ENCODE peak calls at places on chromosome 6, in ten cellular contexts. P is K562; G is left colon; W is A172; L is H7; Y is EL; S is amniotic epithelial cell; D is T47D; Q is naive thymus-derived CD8-positive, alpha-beta T cell; O is renal cortical epithelial cell. K is an unnamed sample.

GRCh38 chr6:80725156-80725930 is 618.9 kb downstream of the BCKDHB start:
- DNase-seq in P (no peak), Q (no peak), S (no peak), L (no peak), O (no peak), Y (peak; percentile 31), D (no peak), W (no peak), G (no peak), K (no peak)

GRCh38 chr6:13586936-13587542 is 12.6 kb downstream of the SIRT5 start:
- DNase-seq in L (no peak), P (no peak), W (no peak), S (peak; percentile 29), Y (peak; percentile 35), D (no peak), G (no peak), O (no peak), Q (no peak), K (no peak)

GRCh38 chr6:140912686-140913085 is 1220.0 kb upstream of the GJE1 start:
- DNase-seq in W (no peak), Q (no peak), Y (no peak), O (peak; percentile 11), P (no peak), L (no peak), S (no peak), G (no peak), D (no peak), K (no peak)

GRCh38 chr6:81793811-81794210 is 41.3 kb upstream of the TENT5A start:
- DNase-seq in D (no peak), W (no peak), Q (no peak), O (peak; percentile 21), L (no peak), G (no peak), Y (peak; percentile 24), P (no peak), S (peak; percentile 82), K (no peak)

GRCh38 chr6:5302995-5303622 is 41.8 kb downstream of the FARS2 start:
- DNase-seq in G (peak; percentile 59), O (peak; percentile 64), S (peak; percentile 40), L (peak; percentile 70), Q (peak; percentile 32), Y (no peak), W (no peak), D (peak; percentile 58), P (no peak), K (no peak)

GRCh38 chr6:4338884-4339283 is 203.5 kb upstream of the ECI2 start:
- DNase-seq in L (no peak), Y (no peak), D (no peak), Q (no peak), G (no peak), W (no peak), P (no peak), O (no peak), S (no peak), K (no peak)

GRCh38 chr6:23016701-23017100 is 447.3 kb downstream of the HDGFL1 start:
- DNase-seq in O (no peak), G (no peak), W (no peak), L (no peak), S (peak; percentile 31), Q (no peak), P (no peak), Y (no peak), D (no peak), K (no peak)

GRCh38 chr6:123841067-123841896 is 37.6 kb downstream of the NKAIN2 start:
- DNase-seq in O (no peak), P (no peak), W (no peak), G (no peak), D (no peak), Y (no peak), L (no peak), Q (no peak), S (no peak), K (no peak)

GRCh38 chr6:162377735-162378134 is 349.8 kb downstream of the PRKN start:
- DNase-seq in P (no peak), G (no peak), O (peak; percentile 80), Y (no peak), Q (no peak), D (no peak), W (no peak), S (no peak), L (no peak), K (no peak)

K was measured in uterus.